ENCODE peak calls at places on chromosomes 16 and 17, in five cellular contexts. I is neuronal stem cell, Q is fibroblast of lung, H is transverse colon, C is SJCRH30. L is an unnamed sample. For H3K9me3, H3K4me1 and H3K36me3, the result is how much of the 10 kb centered on the place peaks cover.

GRCh38 chr16:1487395-1488053 is 1.2 kb downstream of the PTX4 start:
- DNase-seq in H (no peak), I (no peak), C (no peak), Q (no peak), L (no peak)

GRCh38 chr16:13873835-13874438 is 46.0 kb upstream of the ERCC4 start:
- DNase-seq in C (peak), Q (peak), H (no peak), I (peak), L (peak)

GRCh38 chr17:58956997-58957724 is 149.5 kb downstream of the TRIM37 start:
- DNase-seq in C (no peak), Q (peak), I (no peak), H (no peak), L (peak)

GRCh38 chr16:17450291-17450690 is 20.5 kb downstream of the XYLT1 start:
- DNase-seq in C (no peak), I (no peak), Q (no peak), H (no peak), L (no peak)

GRCh38 chr17:32870969-32871368 is 6.0 kb downstream of the MYO1D start:
- DNase-seq in C (no peak), H (no peak), I (no peak), Q (no peak), L (no peak)

GRCh38 chr17:47726796-47727703 is 6.0 kb upstream of the TBX21 start:
- DNase-seq in H (no peak), Q (no peak), C (peak), I (no peak), L (no peak)

GRCh38 chr17:66676421-66676820 is 158.5 kb upstream of the CACNG5 start:
- DNase-seq in C (no peak), Q (peak), H (peak), I (no peak), L (no peak)

GRCh38 chr17:79945591-79946255 is 89.9 kb downstream of the TBC1D16 start:
- DNase-seq in I (no peak), H (no peak), Q (peak), C (no peak), L (no peak)

GRCh38 chr17:29581583-29582253 is 7.7 kb downstream of the GIT1 start:
- DNase-seq in Q (no peak), H (no peak), I (no peak), C (no peak), L (no peak)

GRCh38 chr17:4786516-4786915 is 352 bp upstream of the VMO1 start:
- DNase-seq in C (no peak), H (no peak), I (no peak), Q (no peak), L (peak)

GRCh38 chr16:22252317-22252716 is 44.9 kb upstream of the POLR3E start:
- DNase-seq in C (peak), H (no peak), I (no peak), Q (no peak), L (no peak)

GRCh38 chr17:29176500-29177351 is 3.5 kb downstream of the MYO18A start:
- DNase-seq in H (peak), C (no peak), I (peak), Q (peak), L (peak)

GRCh38 chr16:67254809-67255552 is 6.2 kb downstream of the SLC9A5 start:
- DNase-seq in I (no peak), H (no peak), Q (no peak), C (no peak), L (no peak)

GRCh38 chr17:79391808-79392233 is 219.0 kb downstream of the RBFOX3 start:
- DNase-seq in I (peak), Q (peak), C (peak), H (peak), L (peak)

GRCh38 chr17:48510761-48511604 is 19.8 kb downstream of the HOXB1 start:
- DNase-seq in I (no peak), Q (peak), H (no peak), C (no peak), L (no peak)

DNA sequence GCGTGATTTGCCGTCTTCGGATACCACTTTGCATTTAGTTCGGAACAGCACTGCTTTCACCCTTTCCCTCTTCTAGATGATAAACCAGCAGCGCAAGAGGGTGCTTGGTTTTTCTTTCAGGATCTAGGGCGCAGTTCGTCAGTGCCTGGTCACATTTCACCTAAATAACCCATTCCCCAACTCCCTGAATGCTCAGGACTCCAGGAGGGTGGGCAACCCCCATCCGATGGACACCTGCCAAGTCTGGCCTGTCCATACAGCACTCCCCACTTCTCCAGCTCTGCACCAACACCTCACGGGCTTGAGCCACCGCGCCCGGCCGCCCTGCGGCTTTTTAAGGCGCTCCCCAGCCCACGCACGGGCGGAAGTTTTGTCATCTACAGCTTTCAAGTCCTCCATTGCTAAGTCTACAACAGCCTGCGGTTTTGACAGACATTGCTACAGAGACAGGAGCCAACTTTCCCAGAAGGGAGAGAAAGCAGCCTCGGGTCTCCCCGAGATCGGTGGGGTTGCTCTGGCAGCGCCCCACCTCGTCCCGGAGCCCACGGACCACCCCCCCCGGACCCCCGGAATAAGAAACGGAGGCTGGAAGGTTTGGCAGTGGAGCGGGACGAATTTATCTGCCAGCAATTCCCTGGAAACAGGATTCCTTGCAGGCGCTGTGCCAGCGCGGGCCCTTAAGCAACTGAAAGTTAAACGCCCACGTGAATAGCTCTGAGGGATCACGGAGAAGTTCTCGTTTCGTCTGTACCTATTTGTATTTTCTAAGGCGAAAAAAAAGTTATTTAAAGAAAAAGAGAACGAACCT is 38.6 kb upstream of the SLFN13 start:
- DNase-seq in Q (peak), H (peak), C (no peak), I (no peak), L (peak)
- H3K9me3 ChIP-seq in Q (under half), H (under half), C (under half), I (under half), L (under half)

DNA sequence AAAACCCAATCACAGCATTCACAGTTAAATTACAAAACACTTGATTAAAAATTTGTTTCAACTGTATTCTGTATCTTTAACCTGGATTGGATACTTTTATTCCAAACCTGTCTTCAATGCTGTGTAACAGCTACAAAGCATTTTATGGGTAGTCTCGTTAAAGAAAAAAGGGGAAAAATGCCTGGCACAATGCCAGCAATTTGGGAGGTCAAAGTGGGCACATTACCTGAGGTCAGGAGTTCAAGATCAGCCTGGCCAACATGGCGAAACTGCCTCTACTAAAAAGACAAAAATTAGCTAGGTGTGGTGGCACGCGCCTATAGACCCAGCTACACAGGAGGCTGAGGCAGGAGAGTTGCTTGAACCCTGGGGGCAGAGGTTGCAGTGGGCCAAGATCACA is 4.0 kb downstream of the GNA13 start:
- DNase-seq in H (no peak), I (no peak), C (no peak), Q (no peak), L (no peak)
- H3K4me1 ChIP-seq in H (under half), I (under half), C (under half), Q (under half), L (under half)

DNA sequence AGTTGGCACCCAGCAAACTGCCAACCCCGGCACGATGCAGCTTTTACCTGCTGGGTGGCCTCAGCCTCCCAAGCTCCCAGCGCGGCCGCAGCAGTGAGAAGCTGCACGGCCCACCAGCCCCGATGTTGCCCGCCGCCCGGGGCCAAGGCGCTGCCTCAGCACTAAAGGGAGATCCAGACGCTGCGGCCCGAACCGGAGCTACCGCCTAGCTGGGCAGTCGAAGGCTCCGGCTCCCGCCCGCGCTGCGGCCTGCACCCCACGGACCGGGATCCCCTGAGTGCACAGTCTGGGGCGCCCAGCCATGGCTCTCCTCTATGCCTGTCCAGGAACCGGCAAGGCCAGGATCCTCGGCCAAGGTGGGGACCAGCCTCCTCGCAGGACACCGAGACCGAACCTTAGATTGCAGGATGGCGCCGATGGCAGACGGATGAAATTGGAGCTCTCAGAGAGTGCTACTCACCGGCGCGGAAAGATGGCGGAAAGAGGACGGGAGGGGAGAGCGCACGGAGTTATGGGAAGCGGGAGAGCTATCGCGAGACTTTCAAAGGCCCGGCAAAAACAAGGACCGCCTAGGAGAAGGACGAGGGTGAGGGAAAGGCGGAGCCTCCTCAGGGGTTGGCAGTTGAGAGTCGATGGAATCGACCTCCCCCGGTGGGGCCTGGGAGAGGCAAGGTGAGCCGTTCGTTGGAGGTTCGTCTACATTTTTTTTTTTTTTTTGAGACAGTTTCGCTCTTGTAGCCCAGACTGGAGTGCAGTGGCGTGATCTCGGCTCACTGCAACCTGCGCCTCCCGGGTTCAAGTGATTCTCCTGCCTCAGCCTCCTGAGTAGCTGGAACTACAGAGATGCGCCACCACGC is at the start of gene RPS15A:
- DNase-seq in Q (peak), H (peak), I (peak), C (peak), L (peak)
- H3K36me3 ChIP-seq in Q (under half), H (half or more), I (half or more), C (half or more), L (half or more)

GRCh38 chr16:88286301-88286923 is 96.3 kb upstream of the ZNF469 start:
- DNase-seq in H (no peak), C (no peak), Q (no peak), I (no peak), L (no peak)
- H3K9me3 ChIP-seq in H (under half), C (under half), Q (under half), I (under half), L (under half)

GRCh38 chr16:11331967-11332366 is 13.3 kb upstream of the RMI2 start:
- DNase-seq in H (no peak), Q (no peak), I (no peak), C (no peak), L (no peak)
- H3K4me1 ChIP-seq in H (under half), Q (under half), I (under half), C (under half), L (under half)

DNA sequence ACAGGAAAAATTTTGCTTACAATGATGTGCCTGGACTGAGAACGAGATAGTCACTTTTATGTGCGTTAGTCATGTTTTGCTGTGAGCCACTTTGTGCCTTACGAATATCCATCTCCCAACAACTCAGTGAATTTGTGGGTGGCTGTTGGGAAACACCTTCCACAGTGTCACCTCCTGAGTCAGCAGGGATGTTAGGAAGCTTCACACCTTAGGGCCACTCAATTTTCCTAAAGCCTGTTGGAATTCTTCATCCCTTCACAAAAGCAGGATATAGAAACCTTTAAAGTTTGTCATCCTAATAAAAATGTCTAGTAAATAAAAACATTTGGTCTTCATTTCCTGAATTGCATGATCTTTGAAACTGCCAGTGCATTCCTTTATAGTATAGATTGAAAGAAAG is 4.3 kb upstream of the KRTAP3-1 start:
- DNase-seq in Q (no peak), H (no peak), C (no peak), I (no peak), L (no peak)
- H3K36me3 ChIP-seq in Q (under half), H (under half), C (under half), I (under half), L (under half)

GRCh38 chr17:61451538-61452300 is 503 bp upstream of the TBX4 start:
- DNase-seq in Q (no peak), C (no peak), H (no peak), I (no peak), L (peak)

GRCh38 chr17:61448042-61448441 is 4.2 kb upstream of the TBX4 start:
- DNase-seq in Q (no peak), I (no peak), H (no peak), C (no peak), L (no peak)

GRCh38 chr17:61450641-61451537 is 1.3 kb upstream of the TBX4 start:
- DNase-seq in H (no peak), C (no peak), I (no peak), Q (no peak), L (no peak)

GRCh38 chr17:61447358-61447757 is 4.9 kb upstream of the TBX4 start:
- DNase-seq in Q (no peak), C (no peak), H (no peak), I (no peak), L (no peak)

DNA sequence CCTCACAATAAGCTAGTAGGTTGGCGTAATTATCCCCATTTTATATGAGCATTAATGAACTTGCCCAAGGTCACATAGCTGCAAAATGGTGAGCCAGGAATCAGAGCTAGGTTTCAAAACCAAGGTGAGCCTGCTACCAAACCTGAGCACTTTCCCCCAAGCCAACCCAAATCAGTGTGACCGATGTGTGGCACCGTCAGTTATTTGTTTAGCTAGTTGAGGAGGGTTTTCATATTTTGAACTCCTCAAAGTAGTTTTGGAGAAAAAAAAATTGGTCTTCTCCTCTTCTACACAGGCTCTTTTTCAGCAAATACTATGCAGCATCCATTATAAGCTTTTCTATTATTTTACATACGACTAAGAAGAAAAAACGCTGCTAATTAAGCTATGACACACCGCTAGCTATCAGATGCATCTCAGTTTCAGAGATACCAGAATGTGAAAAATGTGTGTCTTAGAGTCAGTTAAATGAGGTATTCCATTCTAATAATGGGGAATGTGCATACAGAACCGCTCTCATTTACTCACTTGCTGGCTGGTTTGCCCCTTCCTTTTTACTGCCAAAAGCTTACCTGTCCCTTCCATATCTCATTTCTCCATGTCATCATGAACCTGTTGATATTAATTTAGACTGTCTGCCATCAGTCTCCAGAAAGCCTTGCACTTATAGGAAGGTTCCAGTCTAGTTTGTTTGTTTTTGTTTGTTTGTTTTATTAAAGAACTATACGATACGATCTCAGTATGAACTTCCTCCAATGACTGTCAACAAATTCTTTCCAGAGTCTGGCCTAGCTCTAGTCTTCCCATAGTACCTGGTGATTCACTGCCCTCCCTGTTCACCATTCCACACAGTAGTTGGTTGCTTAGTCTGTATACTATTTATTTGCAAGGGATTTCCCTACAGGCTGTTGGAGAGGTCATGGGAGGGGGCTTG is 2.2 kb upstream of the TBX4 start:
- DNase-seq in H (no peak), Q (no peak), I (no peak), C (no peak), L (no peak)
- H3K9me3 ChIP-seq in H (under half), Q (under half), I (under half), C (under half), L (under half)

DNA sequence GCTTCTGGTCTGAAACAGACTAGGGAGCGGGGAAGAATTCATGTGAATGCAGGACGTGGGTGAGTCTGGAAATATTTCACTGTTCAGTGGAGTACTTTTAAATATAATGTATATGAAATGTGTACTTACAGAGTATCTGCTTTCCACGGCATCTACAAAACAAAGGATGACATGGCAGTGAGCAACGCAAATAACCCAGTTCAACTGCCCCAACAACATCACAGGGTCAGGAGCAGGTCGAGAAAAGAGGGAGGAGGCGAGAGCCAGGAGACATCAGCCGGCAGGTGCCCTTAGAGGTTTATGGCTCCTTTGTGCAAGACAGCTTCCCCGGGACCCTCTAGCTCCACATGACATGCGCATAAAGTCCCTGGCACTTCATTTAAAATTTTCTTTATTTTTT is 61.1 kb downstream of the PECAM1 start:
- DNase-seq in Q (no peak), H (no peak), I (no peak), C (no peak), L (no peak)
- H3K4me1 ChIP-seq in Q (under half), H (under half), I (under half), C (under half), L (half or more)

GRCh38 chr17:64355536-64356303 is 34.9 kb downstream of the PECAM1 start:
- DNase-seq in I (no peak), C (no peak), Q (peak), H (no peak), L (no peak)
- H3K36me3 ChIP-seq in I (under half), C (under half), Q (under half), H (under half), L (under half)